ENCODE peak calls at places on chromosomes 5 and 9, in ten cellular contexts. K is adrenal gland; B is CD4-positive, CD25-positive, alpha-beta regulatory T cell; I is mesendoderm; O is HFF-Myc; G is cardiac fibroblast; Z is AG04450; A is body of pancreas; J is heart right ventricle; T is lung. H is an unnamed sample.

GRCh38 chr9:72351538-72352453 is 13.2 kb downstream of the ZFAND5 start:
- DNase-seq in O (no peak), Z (no peak), T (no peak), I (no peak), B (no peak), A (no peak), G (no peak), J (peak; percentile 40), K (no peak), H (no peak)

GRCh38 chr9:108671156-108671555 is 184.6 kb downstream of the ACTL7B start:
- DNase-seq in K (no peak), T (no peak), J (no peak), Z (no peak), B (no peak), A (no peak), O (peak; percentile 50), I (peak; percentile 71), G (peak; percentile 20), H (peak; percentile 26)

GRCh38 chr9:36401179-36401740 is 1.2 kb upstream of the RNF38 start:
- DNase-seq in B (no peak), I (peak; percentile 83), T (no peak), A (peak; percentile 76), G (peak; percentile 82), O (no peak), K (no peak), Z (no peak), J (no peak), H (no peak)

GRCh38 chr5:172953776-172954189 is 5.4 kb upstream of the RPL26L1 start:
- DNase-seq in K (no peak), Z (peak; percentile 78), A (no peak), G (peak; percentile 81), O (no peak), T (no peak), B (no peak), I (no peak), J (no peak), H (no peak)

GRCh38 chr5:92337772-92338234 is 954.7 kb upstream of the ARRDC3 start:
- DNase-seq in T (no peak), K (no peak), J (no peak), G (peak; percentile 45), O (no peak), B (no peak), I (no peak), A (no peak), Z (no peak), H (no peak)

GRCh38 chr9:123425261-123425821 is 69.3 kb downstream of the CRB2 start:
- DNase-seq in O (no peak), A (no peak), T (no peak), B (no peak), Z (no peak), K (no peak), G (no peak), I (no peak), J (no peak), H (no peak)

GRCh38 chr9:93600504-93600903 is 24.1 kb downstream of the PHF2 start:
- DNase-seq in T (peak; percentile 28), A (no peak), B (no peak), G (no peak), Z (no peak), O (no peak), I (peak; percentile 28), J (no peak), K (no peak), H (no peak)

GRCh38 chr9:96450613-96451544 is 910 bp downstream of the HABP4 start:
- DNase-seq in K (peak; percentile 40), G (peak; percentile 33), B (peak; percentile 28), I (peak; percentile 37), Z (no peak), T (no peak), J (peak; percentile 17), A (peak; percentile 49), O (no peak), H (no peak)

GRCh38 chr9:90095682-90096081 is 490.9 kb downstream of the GADD45G start:
- DNase-seq in K (no peak), G (no peak), J (no peak), B (no peak), Z (no peak), O (no peak), A (peak; percentile 88), T (no peak), I (no peak), H (no peak)

GRCh38 chr9:37187269-37187668 is 66.9 kb downstream of the ZCCHC7 start:
- DNase-seq in A (no peak), Z (no peak), K (no peak), G (no peak), B (no peak), O (no peak), I (no peak), T (no peak), J (no peak), H (no peak)

DNA sequence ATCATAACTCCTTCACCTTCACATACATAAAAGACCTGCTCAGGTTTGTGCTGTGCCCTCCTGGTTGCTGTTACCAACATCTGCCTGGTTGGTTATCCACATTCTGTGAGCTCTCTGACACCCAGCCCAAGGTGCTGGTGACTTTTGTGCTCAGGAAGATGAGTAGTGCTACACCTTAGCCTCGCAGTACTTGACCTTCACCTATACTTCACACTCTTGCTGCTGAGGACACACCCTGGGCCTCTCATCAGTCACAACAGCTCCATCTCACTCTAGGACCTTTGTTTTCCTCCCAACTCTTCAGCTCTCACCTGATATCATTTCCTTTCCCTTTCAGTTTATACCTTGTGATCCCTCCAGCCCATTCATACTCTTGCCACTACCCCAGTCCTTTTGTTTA is 10.8 kb upstream of the SLC22A5 start:
- DNase-seq in A (no peak), I (no peak), G (no peak), O (no peak), J (no peak), Z (no peak), B (no peak), K (no peak), T (no peak), H (no peak)
- H3K4me3 ChIP-seq in A (no peak overlapping the region), I (no peak overlapping the region), G (no peak overlapping the region), O (no peak overlapping the region), J (no peak overlapping the region), Z (no peak overlapping the region), B (no peak overlapping the region), K (no peak overlapping the region), T (no peak overlapping the region), H (no peak overlapping the region)

GRCh38 chr5:170937914-170938313 is 76.1 kb downstream of the RANBP17 start:
- DNase-seq in T (no peak), O (no peak), A (no peak), Z (no peak), B (no peak), I (no peak), G (no peak), K (no peak), J (no peak), H (no peak)

GRCh38 chr5:170937072-170937471 is 75.3 kb downstream of the RANBP17 start:
- DNase-seq in B (no peak), I (no peak), K (no peak), G (no peak), Z (no peak), J (no peak), O (no peak), A (no peak), T (no peak), H (no peak)

GRCh38 chr5:170941788-170942187 is 80.0 kb downstream of the RANBP17 start:
- DNase-seq in J (no peak), O (no peak), I (no peak), A (no peak), T (no peak), B (no peak), Z (no peak), G (no peak), K (no peak), H (no peak)

DNA sequence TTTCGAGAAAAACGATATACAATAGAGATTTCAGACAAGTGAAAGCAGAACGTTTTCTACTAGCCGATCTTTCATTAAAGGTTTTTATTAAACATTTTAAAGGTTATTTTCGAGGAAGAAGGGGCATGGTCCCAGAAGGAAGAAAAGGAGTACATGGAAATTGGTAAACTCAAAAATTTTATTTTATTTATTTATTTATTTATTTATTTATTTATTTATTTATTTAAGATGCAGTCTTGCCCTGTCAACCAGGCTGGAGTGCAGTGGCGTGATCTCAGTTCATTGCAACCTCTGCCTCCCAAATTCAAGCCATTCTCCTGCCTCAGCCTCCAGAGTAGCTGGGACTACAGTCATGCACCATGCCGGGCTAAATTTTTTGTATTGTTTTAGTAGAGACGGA is 77.4 kb downstream of the RANBP17 start:
- DNase-seq in A (no peak), O (no peak), Z (no peak), I (no peak), K (no peak), J (no peak), B (no peak), T (no peak), G (no peak), H (no peak)
- H3K4me3 ChIP-seq in A (no peak overlapping the region), O (no peak overlapping the region), Z (no peak overlapping the region), I (no peak overlapping the region), K (no peak overlapping the region), J (no peak overlapping the region), B (no peak overlapping the region), T (no peak overlapping the region), G (no peak overlapping the region), H (no peak overlapping the region)

GRCh38 chr9:83142389-83142788 is 79.4 kb upstream of the RASEF start:
- DNase-seq in O (no peak), Z (no peak), B (no peak), J (no peak), G (no peak), K (no peak), I (no peak), T (no peak), A (no peak), H (no peak)
- H3K4me3 ChIP-seq in O (no peak overlapping the region), Z (no peak overlapping the region), B (no peak overlapping the region), J (no peak overlapping the region), G (no peak overlapping the region), K (no peak overlapping the region), I (no peak overlapping the region), T (no peak overlapping the region), A (no peak overlapping the region), H (no peak overlapping the region)

GRCh38 chr9:133164209-133164590 is 486 bp upstream of the GBGT1 start:
- DNase-seq in O (no peak), A (no peak), K (no peak), T (no peak), I (no peak), G (no peak), B (no peak), Z (no peak), J (no peak), H (no peak)
- H3K4me3 ChIP-seq in O (peak overlapping the region; percentile 81), A (peak overlapping the region; percentile 38), K (no peak overlapping the region), T (no peak overlapping the region), I (no peak overlapping the region), G (peak overlapping the region; percentile 60), B (no peak overlapping the region), Z (peak overlapping the region; percentile 63), J (peak overlapping the region; percentile 66), H (peak overlapping the region; percentile 69)

DNA sequence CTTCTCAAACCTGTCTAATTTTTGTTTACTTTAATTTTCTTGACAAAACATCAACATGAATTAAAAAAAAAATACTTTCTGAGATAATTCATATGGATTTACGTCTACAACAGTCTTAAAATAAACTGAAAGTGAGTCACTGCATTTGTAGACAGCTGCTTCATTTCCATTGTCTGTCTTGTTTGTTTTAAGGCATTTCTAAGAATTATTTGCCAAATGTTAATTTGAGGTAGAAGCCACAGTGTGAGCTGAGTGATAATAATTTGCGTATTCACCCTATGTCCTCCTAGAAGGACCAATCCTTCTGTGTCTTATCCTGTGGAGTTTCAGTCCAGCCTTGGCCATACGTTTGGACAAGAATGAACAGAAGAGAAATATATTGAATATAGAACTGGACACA is 174.5 kb downstream of the CFAP90 start:
- DNase-seq in I (no peak), G (no peak), Z (no peak), T (no peak), K (no peak), A (no peak), J (no peak), O (no peak), B (no peak), H (no peak)
- H3K4me3 ChIP-seq in I (no peak overlapping the region), G (no peak overlapping the region), Z (no peak overlapping the region), T (no peak overlapping the region), K (no peak overlapping the region), A (no peak overlapping the region), J (no peak overlapping the region), O (no peak overlapping the region), B (no peak overlapping the region), H (no peak overlapping the region)

H was measured in HL-60.